ENCODE peak calls at places on chromosomes 4 and X, in six cellular contexts. One of them, this sample, is unnamed.
A peak's percentile ranks its signal among the peaks of the same experiment; 100 is the strongest.

GRCh38 chrX:42106556-42106955 is 183.2 kb upstream of the CASK start:
- DNase-seq in IMR-90: peak; percentile 32
- DNase-seq in CD8-positive, alpha-beta memory T cell: no peak
- DNase-seq in tibial nerve: no peak
- DNase-seq in sigmoid colon: no peak
- DNase-seq in CD4-positive, alpha-beta T cell: no peak
- DNase-seq in this sample: no peak

GRCh38 chrX:2397648-2398340 is 103.0 kb downstream of the DHRSX start:
- DNase-seq in tibial nerve: no peak
- DNase-seq in sigmoid colon: no peak
- DNase-seq in CD8-positive, alpha-beta memory T cell: no peak
- DNase-seq in IMR-90: peak; percentile 67
- DNase-seq in CD4-positive, alpha-beta T cell: no peak
- DNase-seq in this sample: no peak

GRCh38 chrX:12080265-12080664 is 58.0 kb upstream of the FRMPD4 start:
- DNase-seq in CD8-positive, alpha-beta memory T cell: no peak
- DNase-seq in tibial nerve: peak; percentile 4
- DNase-seq in IMR-90: peak; percentile 55
- DNase-seq in sigmoid colon: no peak
- DNase-seq in CD4-positive, alpha-beta T cell: no peak
- DNase-seq in this sample: no peak

GRCh38 chrX:35115205-35115604 is 172.6 kb downstream of the FAM47B start:
- DNase-seq in CD4-positive, alpha-beta T cell: no peak
- DNase-seq in tibial nerve: no peak
- DNase-seq in IMR-90: peak; percentile 91
- DNase-seq in CD8-positive, alpha-beta memory T cell: no peak
- DNase-seq in sigmoid colon: no peak
- DNase-seq in this sample: no peak

GRCh38 chrX:20740443-20740842 is 473.7 kb upstream of the RPS6KA3 start:
- DNase-seq in CD4-positive, alpha-beta T cell: no peak
- DNase-seq in CD8-positive, alpha-beta memory T cell: no peak
- DNase-seq in IMR-90: no peak
- DNase-seq in sigmoid colon: no peak
- DNase-seq in tibial nerve: no peak
- DNase-seq in this sample: no peak

GRCh38 chr4:37590016-37590415 is 96.2 kb downstream of the RELL1 start:
- DNase-seq in CD4-positive, alpha-beta T cell: no peak
- DNase-seq in sigmoid colon: no peak
- DNase-seq in IMR-90: no peak
- DNase-seq in tibial nerve: no peak
- DNase-seq in CD8-positive, alpha-beta memory T cell: no peak
- DNase-seq in this sample: no peak

GRCh38 chr4:142663828-142664227 is 182.3 kb downstream of the INPP4B start:
- DNase-seq in tibial nerve: no peak
- DNase-seq in IMR-90: peak; percentile 18
- DNase-seq in CD4-positive, alpha-beta T cell: no peak
- DNase-seq in sigmoid colon: no peak
- DNase-seq in CD8-positive, alpha-beta memory T cell: no peak
- DNase-seq in this sample: no peak

GRCh38 chrX:8067754-8068469 is 103.2 kb downstream of the VCX2 start:
- DNase-seq in tibial nerve: no peak
- DNase-seq in sigmoid colon: no peak
- DNase-seq in IMR-90: peak; percentile 28
- DNase-seq in CD8-positive, alpha-beta memory T cell: no peak
- DNase-seq in CD4-positive, alpha-beta T cell: no peak
- DNase-seq in this sample: no peak

GRCh38 chrX:115968436-115969252 is 201.9 kb upstream of the AGTR2 start:
- DNase-seq in sigmoid colon: peak; percentile 82
- DNase-seq in CD8-positive, alpha-beta memory T cell: no peak
- DNase-seq in CD4-positive, alpha-beta T cell: no peak
- DNase-seq in IMR-90: no peak
- DNase-seq in tibial nerve: peak; percentile 5
- DNase-seq in this sample: peak; percentile 75

GRCh38 chr4:98510757-98511517 is 147.5 kb downstream of the TSPAN5 start:
- DNase-seq in IMR-90: peak; percentile 88
- DNase-seq in CD4-positive, alpha-beta T cell: no peak
- DNase-seq in tibial nerve: no peak
- DNase-seq in CD8-positive, alpha-beta memory T cell: no peak
- DNase-seq in sigmoid colon: no peak
- DNase-seq in this sample: no peak

GRCh38 chr4:80058740-80059139 is 14.3 kb downstream of the ANTXR2 start:
- DNase-seq in sigmoid colon: no peak
- DNase-seq in IMR-90: peak; percentile 24
- DNase-seq in tibial nerve: no peak
- DNase-seq in CD8-positive, alpha-beta memory T cell: peak; percentile 84
- DNase-seq in CD4-positive, alpha-beta T cell: no peak
- DNase-seq in this sample: peak; percentile 83

GRCh38 chrX:110755061-110755460 is 40.6 kb downstream of the CHRDL1 start:
- DNase-seq in tibial nerve: no peak
- DNase-seq in IMR-90: peak; percentile 40
- DNase-seq in CD4-positive, alpha-beta T cell: no peak
- DNase-seq in sigmoid colon: no peak
- DNase-seq in CD8-positive, alpha-beta memory T cell: no peak
- DNase-seq in this sample: no peak

GRCh38 chrX:127574829-127575228 is 477.4 kb downstream of the ACTRT1 start:
- DNase-seq in IMR-90: no peak
- DNase-seq in CD8-positive, alpha-beta memory T cell: no peak
- DNase-seq in sigmoid colon: no peak
- DNase-seq in CD4-positive, alpha-beta T cell: no peak
- DNase-seq in tibial nerve: no peak
- DNase-seq in this sample: no peak

GRCh38 chr4:1277667-1278335 is 11.9 kb upstream of the MAEA start:
- DNase-seq in CD4-positive, alpha-beta T cell: no peak
- DNase-seq in sigmoid colon: no peak
- DNase-seq in IMR-90: peak; percentile 3
- DNase-seq in tibial nerve: no peak
- DNase-seq in CD8-positive, alpha-beta memory T cell: no peak
- DNase-seq in this sample: no peak

GRCh38 chr4:156101571-156101970 is 147.9 kb upstream of the CTSO start:
- DNase-seq in IMR-90: peak; percentile 21
- DNase-seq in CD8-positive, alpha-beta memory T cell: no peak
- DNase-seq in sigmoid colon: no peak
- DNase-seq in tibial nerve: no peak
- DNase-seq in CD4-positive, alpha-beta T cell: no peak
- DNase-seq in this sample: no peak

GRCh38 chr4:180617203-180617602 is 1626.0 kb upstream of the TENM3 start:
- DNase-seq in tibial nerve: no peak
- DNase-seq in sigmoid colon: no peak
- DNase-seq in CD8-positive, alpha-beta memory T cell: no peak
- DNase-seq in CD4-positive, alpha-beta T cell: no peak
- DNase-seq in IMR-90: peak; percentile 1
- DNase-seq in this sample: no peak

GRCh38 chrX:68929332-68930150 is 100.7 kb downstream of the EFNB1 start:
- DNase-seq in CD8-positive, alpha-beta memory T cell: no peak
- DNase-seq in sigmoid colon: no peak
- DNase-seq in IMR-90: peak; percentile 85
- DNase-seq in CD4-positive, alpha-beta T cell: no peak
- DNase-seq in tibial nerve: no peak
- DNase-seq in this sample: no peak

GRCh38 chr4:1347410-1347864 is 429 bp downstream of the UVSSA start:
- DNase-seq in tibial nerve: peak; percentile 57
- DNase-seq in sigmoid colon: peak; percentile 91
- DNase-seq in CD4-positive, alpha-beta T cell: peak; percentile 15
- DNase-seq in IMR-90: peak; percentile 82
- DNase-seq in CD8-positive, alpha-beta memory T cell: no peak
- DNase-seq in this sample: peak; percentile 78

GRCh38 chr4:119300072-119300387 is 21.9 kb downstream of the FABP2 start:
- DNase-seq in CD8-positive, alpha-beta memory T cell: no peak
- DNase-seq in IMR-90: peak; percentile 59
- DNase-seq in sigmoid colon: peak; percentile 78
- DNase-seq in tibial nerve: peak; percentile 56
- DNase-seq in CD4-positive, alpha-beta T cell: peak; percentile 19
- DNase-seq in this sample: no peak

GRCh38 chr4:8410641-8411271 is 29.8 kb downstream of the ACOX3 start:
- DNase-seq in CD4-positive, alpha-beta T cell: no peak
- DNase-seq in CD8-positive, alpha-beta memory T cell: no peak
- DNase-seq in sigmoid colon: no peak
- DNase-seq in tibial nerve: peak; percentile 71
- DNase-seq in IMR-90: peak; percentile 59
- DNase-seq in this sample: no peak

GRCh38 chr4:128649161-128649560 is 160.3 kb upstream of the JADE1 start:
- DNase-seq in sigmoid colon: no peak
- DNase-seq in CD8-positive, alpha-beta memory T cell: no peak
- DNase-seq in tibial nerve: no peak
- DNase-seq in CD4-positive, alpha-beta T cell: no peak
- DNase-seq in IMR-90: no peak
- DNase-seq in this sample: no peak

GRCh38 chr4:4868506-4869379 is 9.3 kb downstream of the MSX1 start:
- DNase-seq in CD8-positive, alpha-beta memory T cell: no peak
- DNase-seq in IMR-90: no peak
- DNase-seq in tibial nerve: no peak
- DNase-seq in CD4-positive, alpha-beta T cell: no peak
- DNase-seq in sigmoid colon: no peak
- DNase-seq in this sample: no peak
- H3K27me3 ChIP-seq in CD8-positive, alpha-beta memory T cell: peaks cover 49% of the 10 kb centered on the region
- H3K27me3 ChIP-seq in IMR-90: peaks cover 96% of the 10 kb centered on the region
- H3K27me3 ChIP-seq in tibial nerve: no peaks in the 10 kb centered on the region
- H3K27me3 ChIP-seq in CD4-positive, alpha-beta T cell: peaks cover 95% of the 10 kb centered on the region
- H3K27me3 ChIP-seq in sigmoid colon: peaks cover 99% of the 10 kb centered on the region
- H3K27me3 ChIP-seq in this sample: peaks cover 9% of the 10 kb centered on the region

DNA sequence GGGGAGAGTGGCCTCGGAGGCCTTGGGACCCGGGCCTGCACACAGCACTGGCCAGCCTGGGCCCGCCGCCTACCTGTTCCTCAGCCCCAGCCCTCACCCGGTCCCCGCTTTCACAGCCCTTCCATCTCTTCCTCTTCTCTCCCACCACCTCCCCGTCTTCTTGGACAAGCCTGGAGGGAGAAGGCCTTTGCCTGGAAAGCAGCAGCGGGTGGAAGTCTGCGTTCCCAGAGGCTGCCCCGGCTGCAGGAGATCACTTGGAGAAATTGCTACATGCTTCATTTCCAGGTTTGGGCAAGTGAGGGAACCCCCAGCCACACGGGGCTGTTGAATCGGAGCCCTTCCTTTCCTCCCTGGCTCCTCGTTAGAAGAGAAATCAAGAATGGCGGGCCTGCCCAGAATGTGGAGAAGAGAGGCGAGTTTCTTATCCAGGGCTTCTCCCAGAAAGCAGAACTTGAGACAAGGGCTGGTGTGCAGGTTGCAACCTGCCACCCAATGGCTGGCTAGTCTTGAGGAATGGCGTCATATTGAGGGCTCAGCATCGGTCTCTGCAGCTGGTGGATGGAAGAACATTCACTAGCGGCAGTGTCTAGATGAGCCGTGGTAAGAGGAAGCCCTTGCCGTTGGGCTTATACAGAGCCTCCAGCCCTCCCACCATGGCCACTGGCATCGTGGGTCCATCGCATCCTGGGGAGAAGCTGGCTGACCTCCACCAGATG is 1.2 kb upstream of the PDZD4 start:
- DNase-seq in tibial nerve: no peak
- DNase-seq in IMR-90: no peak
- DNase-seq in CD8-positive, alpha-beta memory T cell: no peak
- DNase-seq in CD4-positive, alpha-beta T cell: no peak
- DNase-seq in sigmoid colon: peak; percentile 50
- DNase-seq in this sample: no peak
- H3K27me3 ChIP-seq in tibial nerve: no peaks in the 10 kb centered on the region
- H3K27me3 ChIP-seq in IMR-90: peaks cover 48% of the 10 kb centered on the region
- H3K27me3 ChIP-seq in CD8-positive, alpha-beta memory T cell: no peaks in the 10 kb centered on the region
- H3K27me3 ChIP-seq in CD4-positive, alpha-beta T cell: no peaks in the 10 kb centered on the region
- H3K27me3 ChIP-seq in sigmoid colon: no peaks in the 10 kb centered on the region
- H3K27me3 ChIP-seq in this sample: no peaks in the 10 kb centered on the region

DNA sequence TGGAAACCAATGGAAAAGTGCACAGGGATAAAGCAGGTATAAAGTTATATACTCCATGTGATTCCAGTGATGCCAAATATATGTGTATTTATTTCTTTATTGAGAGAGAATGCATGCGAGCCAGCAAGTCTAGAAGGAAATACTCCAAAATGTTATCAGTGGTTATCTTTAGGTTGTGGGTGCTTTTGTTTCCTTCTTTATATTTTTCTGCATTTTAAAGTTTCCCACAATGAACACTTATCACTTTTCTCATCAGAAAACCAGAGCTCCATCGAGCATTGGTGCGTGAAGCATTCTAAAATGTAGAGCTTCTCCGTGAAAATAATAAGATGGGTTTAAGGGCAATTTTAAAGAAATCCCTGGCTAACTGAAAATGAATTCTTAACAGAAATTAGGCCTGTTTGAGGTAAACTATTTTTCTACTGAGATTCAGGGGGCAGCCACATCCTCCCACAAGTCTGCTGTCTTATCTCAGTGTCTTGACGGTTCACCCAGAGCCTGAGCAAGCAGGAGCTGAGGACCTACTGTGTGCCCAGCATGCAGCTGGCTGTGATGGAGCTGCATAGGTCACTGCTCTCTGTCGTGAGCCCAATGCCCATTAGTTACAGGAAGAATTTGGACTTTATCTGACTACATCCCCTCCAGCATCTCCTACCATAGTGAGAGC is 18.7 kb upstream of the CD40LG start:
- DNase-seq in sigmoid colon: no peak
- DNase-seq in IMR-90: no peak
- DNase-seq in tibial nerve: no peak
- DNase-seq in CD4-positive, alpha-beta T cell: no peak
- DNase-seq in CD8-positive, alpha-beta memory T cell: peak; percentile 26
- DNase-seq in this sample: no peak
- H3K27me3 ChIP-seq in sigmoid colon: no peaks in the 10 kb centered on the region
- H3K27me3 ChIP-seq in IMR-90: peaks cover 3% of the 10 kb centered on the region
- H3K27me3 ChIP-seq in tibial nerve: no peaks in the 10 kb centered on the region
- H3K27me3 ChIP-seq in CD4-positive, alpha-beta T cell: no peaks in the 10 kb centered on the region
- H3K27me3 ChIP-seq in CD8-positive, alpha-beta memory T cell: no peaks in the 10 kb centered on the region
- H3K27me3 ChIP-seq in this sample: no peaks in the 10 kb centered on the region

GRCh38 chr4:183185018-183185417 is 86.0 kb downstream of the WWC2 start:
- DNase-seq in CD8-positive, alpha-beta memory T cell: no peak
- DNase-seq in CD4-positive, alpha-beta T cell: no peak
- DNase-seq in tibial nerve: no peak
- DNase-seq in sigmoid colon: no peak
- DNase-seq in IMR-90: peak; percentile 62
- DNase-seq in this sample: peak; percentile 21
- H3K27me3 ChIP-seq in CD8-positive, alpha-beta memory T cell: no peaks in the 10 kb centered on the region
- H3K27me3 ChIP-seq in CD4-positive, alpha-beta T cell: no peaks in the 10 kb centered on the region
- H3K27me3 ChIP-seq in tibial nerve: no peaks in the 10 kb centered on the region
- H3K27me3 ChIP-seq in sigmoid colon: no peaks in the 10 kb centered on the region
- H3K27me3 ChIP-seq in IMR-90: no peaks in the 10 kb centered on the region
- H3K27me3 ChIP-seq in this sample: no peaks in the 10 kb centered on the region

DNA sequence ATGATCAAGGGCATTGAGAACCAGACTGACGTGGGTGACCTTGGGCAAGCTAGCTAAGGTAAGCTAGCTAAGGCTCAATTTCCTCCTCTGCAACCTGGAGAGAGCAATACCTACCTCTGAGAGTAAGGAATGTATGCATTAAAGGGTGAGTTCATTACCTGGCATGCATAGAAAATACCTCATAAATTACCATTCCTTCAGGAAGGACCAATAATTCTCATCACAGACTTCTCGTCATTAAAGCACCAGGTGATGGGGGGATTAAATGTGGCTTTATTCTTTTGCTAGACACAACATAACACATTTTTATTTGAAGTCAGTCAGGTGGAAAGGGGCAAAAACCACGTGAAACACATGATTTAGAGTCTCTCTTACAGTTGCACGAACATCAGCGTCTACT is 21.5 kb downstream of the EGFL6 start:
- DNase-seq in IMR-90: no peak
- DNase-seq in tibial nerve: no peak
- DNase-seq in CD8-positive, alpha-beta memory T cell: no peak
- DNase-seq in CD4-positive, alpha-beta T cell: no peak
- DNase-seq in sigmoid colon: no peak
- DNase-seq in this sample: no peak
- H3K27me3 ChIP-seq in IMR-90: peaks cover 20% of the 10 kb centered on the region
- H3K27me3 ChIP-seq in tibial nerve: no peaks in the 10 kb centered on the region
- H3K27me3 ChIP-seq in CD8-positive, alpha-beta memory T cell: no peaks in the 10 kb centered on the region
- H3K27me3 ChIP-seq in CD4-positive, alpha-beta T cell: peaks cover 22% of the 10 kb centered on the region
- H3K27me3 ChIP-seq in sigmoid colon: no peaks in the 10 kb centered on the region
- H3K27me3 ChIP-seq in this sample: peaks cover 2% of the 10 kb centered on the region

GRCh38 chr4:41866799-41867677 is 68.2 kb upstream of the TMEM33 start:
- DNase-seq in tibial nerve: no peak
- DNase-seq in CD8-positive, alpha-beta memory T cell: no peak
- DNase-seq in IMR-90: no peak
- DNase-seq in sigmoid colon: no peak
- DNase-seq in CD4-positive, alpha-beta T cell: no peak
- DNase-seq in this sample: no peak
- H3K27me3 ChIP-seq in tibial nerve: peaks cover 2% of the 10 kb centered on the region
- H3K27me3 ChIP-seq in CD8-positive, alpha-beta memory T cell: peaks cover 26% of the 10 kb centered on the region
- H3K27me3 ChIP-seq in IMR-90: peaks cover 52% of the 10 kb centered on the region
- H3K27me3 ChIP-seq in sigmoid colon: peaks cover 33% of the 10 kb centered on the region
- H3K27me3 ChIP-seq in CD4-positive, alpha-beta T cell: peaks cover 79% of the 10 kb centered on the region
- H3K27me3 ChIP-seq in this sample: peaks cover 4% of the 10 kb centered on the region